ENCODE peak calls at places on chromosomes 7 and 10, in four cellular contexts. O, M, B and T are unnamed samples.

GRCh38 chr7:46173526-46174191 is 252.6 kb upstream of the IGFBP3 start:
- DNase-seq in O (no peak), B (no peak), M (no peak), T (no peak)

GRCh38 chr7:131424219-131424822 is 96.6 kb downstream of the MKLN1 start:
- DNase-seq in M (no peak), B (peak; percentile 13), O (peak; percentile 29), T (no peak)

GRCh38 chr10:95208702-95209391 is 14.8 kb downstream of the ACSM6 start:
- DNase-seq in M (no peak), B (no peak), O (no peak), T (no peak)

GRCh38 chr7:2812831-2813230 is 31.3 kb downstream of the GNA12 start:
- DNase-seq in O (no peak), B (no peak), M (no peak), T (no peak)

GRCh38 chr10:25522946-25523608 is 348.3 kb downstream of the GPR158 start:
- DNase-seq in M (no peak), B (no peak), O (no peak), T (no peak)

GRCh38 chr10:29186221-29186620 is 102.6 kb upstream of the LYZL1 start:
- DNase-seq in M (no peak), B (no peak), O (no peak), T (no peak)

GRCh38 chr7:140696024-140696678 is 357 bp upstream of the NDUFB2 start:
- DNase-seq in B (peak; percentile 41), M (peak; percentile 88), O (peak; percentile 87), T (peak; percentile 38)

GRCh38 chr7:27172388-27172774 is 1.7 kb downstream of the HOXA10 start:
- DNase-seq in M (peak; percentile 0), B (no peak), O (no peak), T (no peak)

GRCh38 chr7:106643189-106643588 is 17.8 kb downstream of the CCDC71L start:
- DNase-seq in B (no peak), O (no peak), M (no peak), T (no peak)

GRCh38 chr10:19730071-19730470 is 86.2 kb upstream of the PLXDC2 start:
- DNase-seq in O (no peak), M (no peak), B (no peak), T (no peak)

GRCh38 chr7:29285451-29285807 is 90.9 kb downstream of the CHN2 start:
- DNase-seq in M (no peak), B (peak; percentile 98), O (peak; percentile 55), T (peak; percentile 28)

GRCh38 chr7:137970263-137970975 is 31.5 kb downstream of the CREB3L2 start:
- DNase-seq in O (no peak), B (no peak), M (no peak), T (peak; percentile 84)

GRCh38 chr7:140475747-140476333 is 3.5 kb downstream of the MKRN1 start:
- DNase-seq in M (no peak), O (peak; percentile 39), B (no peak), T (no peak)

GRCh38 chr7:27172823-27173411 is 1.2 kb downstream of the HOXA10 start:
- DNase-seq in O (no peak), B (peak; percentile 49), M (peak; percentile 8), T (peak; percentile 79)

GRCh38 chr10:22931948-22932347 is 4.1 kb downstream of the ARMC3 start:
- DNase-seq in B (no peak), O (no peak), M (no peak), T (no peak)

GRCh38 chr7:42262907-42263466 is 26.0 kb upstream of the GLI3 start:
- DNase-seq in B (peak; percentile 69), O (no peak), M (no peak), T (peak; percentile 71)

GRCh38 chr7:113331155-113331898 is 213.0 kb upstream of the SMIM30 start:
- DNase-seq in B (no peak), O (peak; percentile 7), M (no peak), T (no peak)

GRCh38 chr7:17255930-17256329 is 42.5 kb upstream of the AHR start:
- DNase-seq in B (no peak), O (no peak), M (no peak), T (no peak)

GRCh38 chr7:128217972-128218652 is 23.0 kb upstream of the LEP start:
- DNase-seq in B (no peak), O (peak; percentile 7), M (no peak), T (no peak)

GRCh38 chr7:23938937-23939552 is 229.0 kb downstream of the STK31 start:
- DNase-seq in O (peak; percentile 64), B (peak; percentile 33), M (no peak), T (no peak)

GRCh38 chr7:78323118-78323517 is 524.5 kb downstream of the PHTF2 start:
- DNase-seq in M (no peak), O (no peak), B (no peak), T (peak; percentile 60)

GRCh38 chr10:74888947-74889661 is 62.7 kb downstream of the KAT6B start:
- DNase-seq in O (no peak), B (no peak), M (no peak), T (no peak)

GRCh38 chr7:158021836-158022235 is 565.8 kb downstream of the PTPRN2 start:
- DNase-seq in B (no peak), M (no peak), O (no peak), T (no peak)

GRCh38 chr7:30908681-30909080 is 3.0 kb upstream of the AQP1 start:
- DNase-seq in O (no peak), B (no peak), M (no peak), T (no peak)

GRCh38 chr7:94458041-94458440 is 51.6 kb upstream of the CASD1 start:
- DNase-seq in M (no peak), O (no peak), B (no peak), T (no peak)

GRCh38 chr7:92973964-92974363 is 137.6 kb upstream of the CDK6 start:
- DNase-seq in B (no peak), O (no peak), M (no peak), T (peak; percentile 10)

GRCh38 chr7:135143874-135144668 is 3.8 kb upstream of the TMEM140 start:
- DNase-seq in M (no peak), B (no peak), O (no peak), T (no peak)

GRCh38 chr10:88897019-88897853 is 17.2 kb downstream of the STAMBPL1 start:
- DNase-seq in M (no peak), O (no peak), B (no peak), T (no peak)